ENCODE peak calls at places on chromosomes 1 and 21, in ten cellular contexts. O, N, B, P, Y, L, I, E, H and A are unnamed samples.

GRCh38 chr1:78607334-78607927 is 12.8 kb upstream of the IFI44L start:
- DNase-seq in Y (no peak), L (no peak), H (no peak), B (peak), O (peak), I (no peak), N (peak), E (no peak), P (no peak), A (no peak)

GRCh38 chr1:84505167-84506001 is 802 bp upstream of the SPATA1 start:
- DNase-seq in E (no peak), H (peak), O (peak), Y (no peak), B (peak), P (no peak), L (no peak), N (peak), I (no peak), A (no peak)

GRCh38 chr1:170853302-170853701 is 82.0 kb upstream of the MROH9 start:
- DNase-seq in Y (no peak), N (no peak), I (no peak), H (no peak), O (no peak), L (no peak), B (no peak), P (no peak), E (no peak), A (no peak)

GRCh38 chr1:161330346-161330745 is 16.2 kb downstream of the SDHC start:
- DNase-seq in E (no peak), H (no peak), P (no peak), L (no peak), N (no peak), O (no peak), Y (no peak), I (no peak), B (no peak), A (no peak)

GRCh38 chr21:45293726-45294401 is 6.2 kb upstream of the POFUT2 start:
- DNase-seq in B (no peak), I (no peak), O (no peak), L (no peak), Y (no peak), N (no peak), H (no peak), P (peak), E (no peak), A (no peak)

GRCh38 chr1:8014381-8014988 is 11.6 kb downstream of the ERRFI1 start:
- DNase-seq in H (no peak), B (no peak), Y (no peak), N (peak), L (no peak), E (no peak), O (no peak), P (no peak), I (no peak), A (no peak)

GRCh38 chr1:24898152-24898908 is 31.7 kb downstream of the RUNX3 start:
- DNase-seq in I (peak), B (no peak), P (peak), E (no peak), L (no peak), H (peak), N (no peak), O (peak), Y (peak), A (no peak)

GRCh38 chr21:44376606-44377005 is 23.2 kb downstream of the TRPM2 start:
- DNase-seq in H (no peak), P (no peak), B (no peak), I (no peak), O (no peak), E (no peak), L (no peak), Y (no peak), N (no peak), A (no peak)

GRCh38 chr1:7267493-7267892 is 482.2 kb downstream of the CAMTA1 start:
- DNase-seq in P (no peak), H (peak), I (no peak), L (no peak), N (no peak), B (no peak), E (no peak), Y (no peak), O (peak), A (no peak)